ENCODE peak calls at places on chromosomes 1 and 21, in seven cellular contexts. W, L, K, R, D, S and F are unnamed samples. For H3K4me1, the result is how much of the 10 kb centered on the place peaks cover.

GRCh38 chr1:63000508-63000907 is 216.6 kb downstream of the ATG4C start:
- DNase-seq in W (no peak), L (no peak), K (no peak), R (no peak), D (no peak), S (no peak), F (no peak)

GRCh38 chr21:39720126-39720778 is 24.7 kb upstream of the IGSF5 start:
- DNase-seq in W (no peak), L (no peak), K (no peak), R (no peak), D (no peak), S (no peak), F (no peak)

GRCh38 chr1:2556277-2557145 is at the start of gene TNFRSF14:
- DNase-seq in W (no peak), L (peak), K (no peak), R (peak), D (peak), S (peak), F (peak)

GRCh38 chr1:6519935-6520621 is 28.6 kb upstream of the PLEKHG5 start:
- DNase-seq in W (peak), L (no peak), K (no peak), R (peak), D (no peak), S (no peak), F (peak)

GRCh38 chr21:27380303-27380702 is 413.4 kb upstream of the ADAMTS5 start:
- DNase-seq in W (no peak), L (no peak), K (no peak), R (no peak), D (no peak), S (no peak), F (no peak)

GRCh38 chr1:94117250-94117851 is 3.6 kb downstream of the ABCA4 start:
- DNase-seq in W (no peak), L (no peak), K (no peak), R (no peak), D (no peak), S (no peak), F (no peak)

GRCh38 chr1:223378754-223379153 is 14.5 kb upstream of the CCDC185 start:
- DNase-seq in W (no peak), L (no peak), K (no peak), R (no peak), D (no peak), S (no peak), F (no peak)

GRCh38 chr1:109490029-109490933 is 3.6 kb upstream of the CYB561D1 start:
- DNase-seq in W (peak), L (peak), K (no peak), R (peak), D (peak), S (peak), F (peak)

GRCh38 chr1:56967900-56968832 is 2.4 kb upstream of the C8B start:
- DNase-seq in W (peak), L (peak), K (no peak), R (no peak), D (no peak), S (peak), F (no peak)

GRCh38 chr1:157956754-157957153 is 36.7 kb upstream of the KIRREL1 start:
- DNase-seq in W (no peak), L (no peak), K (no peak), R (no peak), D (no peak), S (no peak), F (no peak)

GRCh38 chr1:192737311-192737710 is 71.5 kb upstream of the RGS2 start:
- DNase-seq in W (no peak), L (no peak), K (no peak), R (no peak), D (no peak), S (no peak), F (no peak)

GRCh38 chr1:40638097-40639036 is 27.1 kb downstream of the RIMS3 start:
- DNase-seq in W (no peak), L (no peak), K (no peak), R (no peak), D (no peak), S (no peak), F (no peak)

GRCh38 chr1:32538887-32539583 is at the start of gene ZBTB8A:
- DNase-seq in W (peak), L (peak), K (no peak), R (peak), D (peak), S (peak), F (peak)

GRCh38 chr1:43534256-43534655 is 3.6 kb downstream of the PTPRF start:
- DNase-seq in W (no peak), L (no peak), K (no peak), R (no peak), D (no peak), S (no peak), F (no peak)
- H3K4me1 ChIP-seq in W (under half), L (under half), K (half or more), R (under half), D (under half), S (under half), F (under half)

DNA sequence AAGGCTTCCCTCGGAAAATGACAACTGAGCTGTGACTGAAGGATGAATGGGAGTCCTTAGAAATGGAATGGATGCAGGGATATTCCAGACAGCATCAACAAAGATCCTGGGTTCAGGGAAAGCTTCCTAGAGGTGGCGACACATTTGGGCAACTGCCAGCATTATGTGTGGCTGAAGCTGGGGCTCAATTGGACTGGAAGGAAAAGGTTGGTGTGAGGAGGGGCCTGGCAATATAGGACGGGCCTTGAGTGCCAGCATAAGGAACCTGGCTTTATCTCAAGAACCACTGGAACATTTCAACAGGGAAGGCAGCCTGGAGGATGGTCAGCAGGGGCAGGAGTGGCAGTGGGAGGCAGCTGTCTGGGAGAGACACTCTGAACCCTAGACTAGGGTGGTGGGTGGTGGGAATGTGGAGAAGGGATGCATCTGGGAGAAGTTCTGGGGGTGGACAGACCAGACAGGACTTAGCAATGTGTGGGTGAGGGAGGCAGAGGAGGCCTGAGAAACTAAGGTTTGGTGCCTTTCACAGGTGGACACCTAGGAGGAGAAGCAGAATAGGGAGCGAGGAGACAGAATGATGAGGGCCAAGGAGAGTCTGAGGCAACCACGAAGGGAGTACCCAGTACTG is 3.5 kb downstream of the SH3BGRL3 start:
- DNase-seq in W (no peak), L (no peak), K (no peak), R (no peak), D (no peak), S (no peak), F (no peak)
- H3K4me1 ChIP-seq in W (under half), L (under half), K (half or more), R (under half), D (half or more), S (half or more), F (under half)

GRCh38 chr21:21952566-21952965 is 954.4 kb downstream of the NCAM2 start:
- DNase-seq in W (no peak), L (no peak), K (no peak), R (no peak), D (no peak), S (no peak), F (no peak)
- H3K4me1 ChIP-seq in W (under half), L (under half), K (under half), R (under half), D (under half), S (under half), F (under half)

DNA sequence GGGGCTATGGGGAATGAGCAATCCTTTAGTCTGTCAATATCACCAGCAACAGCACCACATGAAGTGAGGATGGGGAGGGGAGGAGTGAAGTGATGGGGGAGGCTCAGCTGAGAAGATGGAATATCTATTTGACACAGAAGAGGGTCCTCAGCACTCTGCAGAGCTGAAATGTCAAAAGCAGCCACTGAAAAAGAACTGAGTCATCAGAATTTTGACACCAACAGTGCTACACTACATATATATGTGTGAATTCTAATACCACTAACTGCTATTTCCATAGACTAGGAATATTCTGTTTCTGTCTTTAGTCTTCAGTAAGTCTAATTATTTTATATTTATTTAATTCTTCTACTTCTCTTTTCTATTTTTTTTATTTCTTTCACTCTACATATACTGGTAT is 427.0 kb upstream of the PBX1 start:
- DNase-seq in W (no peak), L (no peak), K (no peak), R (no peak), D (no peak), S (no peak), F (no peak)
- H3K4me1 ChIP-seq in W (under half), L (under half), K (under half), R (under half), D (under half), S (under half), F (under half)

GRCh38 chr21:42245348-42246185 is 26.6 kb downstream of the ABCG1 start:
- DNase-seq in W (no peak), L (no peak), K (no peak), R (no peak), D (no peak), S (no peak), F (no peak)
- H3K4me1 ChIP-seq in W (under half), L (under half), K (under half), R (under half), D (under half), S (under half), F (under half)

GRCh38 chr1:26721669-26722355 is 26.0 kb downstream of the ARID1A start:
- DNase-seq in W (no peak), L (no peak), K (no peak), R (no peak), D (peak), S (no peak), F (no peak)

GRCh38 chr1:26724938-26725337 is 29.1 kb downstream of the ARID1A start:
- DNase-seq in W (no peak), L (no peak), K (no peak), R (no peak), D (no peak), S (no peak), F (no peak)

GRCh38 chr1:26726784-26727183 is 31.0 kb downstream of the ARID1A start:
- DNase-seq in W (no peak), L (no peak), K (no peak), R (no peak), D (no peak), S (no peak), F (no peak)

GRCh38 chr1:26723013-26723991 is 27.5 kb downstream of the ARID1A start:
- DNase-seq in W (peak), L (peak), K (peak), R (peak), D (peak), S (peak), F (peak)

GRCh38 chr1:26724118-26724517 is 28.3 kb downstream of the ARID1A start:
- DNase-seq in W (no peak), L (no peak), K (no peak), R (no peak), D (no peak), S (no peak), F (no peak)
- H3K4me1 ChIP-seq in W (under half), L (under half), K (half or more), R (under half), D (half or more), S (half or more), F (under half)

DNA sequence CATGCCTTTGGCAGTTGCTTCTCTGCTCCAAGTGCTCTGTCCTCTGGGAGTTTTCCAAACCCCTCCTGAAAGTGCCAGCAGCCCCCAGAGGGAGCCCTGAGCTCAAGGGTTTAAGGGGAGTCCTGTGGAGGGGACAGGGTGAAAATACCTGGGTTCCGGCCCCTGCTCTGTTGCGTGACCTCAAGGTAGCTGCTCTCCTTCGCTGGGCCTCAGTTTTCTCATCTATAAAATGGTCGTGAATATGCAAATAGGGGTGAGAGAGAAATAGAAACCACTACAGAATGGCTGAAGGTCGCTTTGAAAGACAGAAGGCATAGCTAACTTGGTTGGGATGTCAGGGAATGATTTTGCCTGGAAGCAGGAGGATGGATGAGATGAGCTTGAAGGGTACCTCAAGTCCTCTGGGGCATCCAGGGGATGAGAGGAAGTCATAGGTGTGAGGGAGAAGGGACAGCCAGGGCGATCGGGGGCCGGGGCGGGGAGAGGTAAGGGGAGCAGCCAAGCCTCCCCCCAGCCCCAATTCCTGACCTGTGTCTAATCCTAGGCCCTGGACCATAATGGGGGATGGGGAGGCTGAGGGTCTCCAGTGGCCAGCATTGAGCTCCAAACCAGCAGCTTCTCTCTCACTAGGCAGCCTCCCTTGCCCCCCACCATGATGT is 12.4 kb downstream of the IFFO2 start:
- DNase-seq in W (no peak), L (no peak), K (no peak), R (no peak), D (no peak), S (no peak), F (no peak)
- H3K4me1 ChIP-seq in W (under half), L (under half), K (half or more), R (under half), D (half or more), S (half or more), F (half or more)

GRCh38 chr1:114462963-114463362 is 48.0 kb downstream of the TRIM33 start:
- DNase-seq in W (no peak), L (no peak), K (no peak), R (no peak), D (no peak), S (no peak), F (no peak)
- H3K4me1 ChIP-seq in W (under half), L (under half), K (under half), R (under half), D (under half), S (under half), F (under half)

GRCh38 chr1:25554426-25554780 is 11.0 kb downstream of the LDLRAP1 start:
- DNase-seq in W (no peak), L (no peak), K (no peak), R (no peak), D (no peak), S (no peak), F (no peak)

GRCh38 chr1:25554886-25555752 is 11.7 kb downstream of the LDLRAP1 start:
- DNase-seq in W (no peak), L (no peak), K (no peak), R (no peak), D (no peak), S (no peak), F (no peak)

GRCh38 chr1:25556791-25557476 is 13.5 kb downstream of the LDLRAP1 start:
- DNase-seq in W (no peak), L (peak), K (no peak), R (no peak), D (peak), S (no peak), F (peak)

GRCh38 chr1:25555753-25556092 is 12.3 kb downstream of the LDLRAP1 start:
- DNase-seq in W (no peak), L (no peak), K (no peak), R (no peak), D (no peak), S (no peak), F (no peak)

DNA sequence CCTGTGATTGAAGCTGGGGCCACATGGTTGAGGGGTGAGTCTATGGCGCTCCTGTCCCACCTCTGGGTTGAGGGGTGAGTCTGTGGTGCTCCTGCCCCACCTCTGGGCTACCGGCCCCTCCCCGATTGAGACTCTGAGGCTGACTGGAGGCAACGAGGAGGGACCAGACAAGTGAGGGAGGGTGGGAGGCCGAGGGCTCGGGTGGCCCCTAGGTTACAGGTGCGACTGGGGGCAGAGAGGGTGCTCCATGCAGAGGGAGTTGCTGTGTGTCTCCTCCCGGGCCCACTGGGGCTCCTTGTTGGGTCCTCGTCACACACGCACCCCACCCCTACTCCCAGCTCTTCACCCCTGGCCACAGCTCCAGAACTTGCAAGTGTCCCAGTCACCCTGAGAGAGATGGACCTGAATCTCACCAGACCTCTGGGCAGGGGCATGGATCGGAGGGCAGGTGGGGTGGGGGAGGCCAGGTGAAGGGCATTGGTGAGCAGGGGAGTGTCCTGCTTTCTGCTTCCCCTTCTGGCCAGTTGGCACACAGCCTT is 12.8 kb downstream of the LDLRAP1 start:
- DNase-seq in W (no peak), L (no peak), K (no peak), R (no peak), D (no peak), S (no peak), F (no peak)
- H3K4me1 ChIP-seq in W (under half), L (under half), K (under half), R (under half), D (half or more), S (half or more), F (under half)